ENCODE peak calls at places on chromosome 12, in six cellular contexts. E is epithelial cell of esophagus, Z is tibial nerve, M is transverse colon, Y is tibial artery, F is fibroblast of the aortic adventitia. J is an unnamed sample.

GRCh38 chr12:6607751-6608591 is 792 bp upstream of the CHD4 start:
- DNase-seq in E (peak; percentile 73), Z (peak; percentile 50), M (peak; percentile 76), Y (peak; percentile 58), F (peak; percentile 46), J (peak; percentile 73)

GRCh38 chr12:69052613-69053408 is 119.8 kb upstream of the CPM start:
- DNase-seq in E (peak; percentile 67), Z (no peak), M (no peak), Y (no peak), F (peak; percentile 91), J (peak; percentile 94)

GRCh38 chr12:20967756-20968155 is 157.3 kb downstream of the SLCO1B3 start:
- DNase-seq in E (no peak), Z (no peak), M (no peak), Y (no peak), F (no peak), J (no peak)

GRCh38 chr12:1013618-1014489 is 22.8 kb downstream of the ERC1 start:
- DNase-seq in E (peak; percentile 95), Z (no peak), M (no peak), Y (peak; percentile 27), F (peak; percentile 82), J (peak; percentile 90)

GRCh38 chr12:34404377-34405285 is 382.3 kb downstream of the ALG10 start:
- DNase-seq in E (no peak), Z (no peak), M (peak; percentile 1), Y (peak; percentile 7), F (no peak), J (no peak)

GRCh38 chr12:49416892-49417291 is 49.6 kb downstream of the SPATS2 start:
- DNase-seq in E (no peak), Z (no peak), M (no peak), Y (no peak), F (no peak), J (no peak)

GRCh38 chr12:12403264-12404248 is 46.7 kb downstream of the BORCS5 start:
- DNase-seq in E (no peak), Z (no peak), M (peak; percentile 54), Y (no peak), F (no peak), J (no peak)

GRCh38 chr12:14756331-14757143 is 46.7 kb downstream of the WBP11 start:
- DNase-seq in E (no peak), Z (no peak), M (no peak), Y (no peak), F (no peak), J (no peak)

GRCh38 chr12:8031872-8032241 is 659 bp upstream of the FOXJ2 start:
- DNase-seq in E (no peak), Z (no peak), M (no peak), Y (no peak), F (no peak), J (peak; percentile 23)

GRCh38 chr12:98686603-98687002 is 41.5 kb downstream of the APAF1 start:
- DNase-seq in E (no peak), Z (no peak), M (no peak), Y (no peak), F (no peak), J (peak; percentile 22)

GRCh38 chr12:118549506-118550109 is 173.3 kb downstream of the SUDS3 start:
- DNase-seq in E (no peak), Z (no peak), M (no peak), Y (no peak), F (no peak), J (no peak)

GRCh38 chr12:110249716-110250225 is 31.3 kb upstream of the ATP2A2 start:
- DNase-seq in E (no peak), Z (no peak), M (peak; percentile 76), Y (no peak), F (no peak), J (no peak)

GRCh38 chr12:39990122-39991101 is 115.5 kb downstream of the SLC2A13 start:
- DNase-seq in E (peak; percentile 58), Z (peak; percentile 75), M (peak; percentile 66), Y (peak; percentile 56), F (peak; percentile 70), J (peak; percentile 60)

GRCh38 chr12:105474672-105475071 is 144.2 kb downstream of the C12orf75 start:
- DNase-seq in E (peak; percentile 83), Z (no peak), M (no peak), Y (no peak), F (no peak), J (peak; percentile 33)

GRCh38 chr12:10067942-10068341 is 30.8 kb downstream of the CLEC1A start:
- DNase-seq in E (no peak), Z (no peak), M (no peak), Y (no peak), F (no peak), J (no peak)

GRCh38 chr12:83365317-83365716 is 678.6 kb downstream of the TMTC2 start:
- DNase-seq in E (peak; percentile 4), Z (no peak), M (no peak), Y (no peak), F (no peak), J (no peak)

GRCh38 chr12:58295268-58295667 is 353.9 kb downstream of the ATP23 start:
- DNase-seq in E (no peak), Z (no peak), M (no peak), Y (no peak), F (no peak), J (no peak)

GRCh38 chr12:39032034-39032433 is 126.6 kb upstream of the CPNE8 start:
- DNase-seq in E (no peak), Z (no peak), M (no peak), Y (no peak), F (no peak), J (no peak)

GRCh38 chr12:93974252-93974651 is 174.1 kb upstream of the PLXNC1 start:
- DNase-seq in E (no peak), Z (no peak), M (no peak), Y (no peak), F (peak; percentile 18), J (no peak)

GRCh38 chr12:42140901-42141300 is 3.8 kb downstream of the GXYLT1 start:
- DNase-seq in E (peak; percentile 67), Z (no peak), M (no peak), Y (no peak), F (no peak), J (peak; percentile 31)

GRCh38 chr12:905273-906076 is 44.0 kb downstream of the RAD52 start:
- DNase-seq in E (no peak), Z (no peak), M (no peak), Y (no peak), F (no peak), J (no peak)

GRCh38 chr12:12432373-12432772 is 75.5 kb downstream of the BORCS5 start:
- DNase-seq in E (peak; percentile 89), Z (no peak), M (no peak), Y (no peak), F (peak; percentile 87), J (peak; percentile 87)

GRCh38 chr12:67025543-67026114 is 243.5 kb upstream of the CAND1 start:
- DNase-seq in E (peak; percentile 40), Z (peak; percentile 33), M (peak; percentile 35), Y (peak; percentile 25), F (peak; percentile 20), J (peak; percentile 21)

GRCh38 chr12:67026847-67027246 is 242.3 kb upstream of the CAND1 start:
- DNase-seq in E (no peak), Z (no peak), M (no peak), Y (no peak), F (no peak), J (no peak)
- H3K4me3 ChIP-seq in E (no peak overlapping the region), Z (no peak overlapping the region), M (no peak overlapping the region), Y (no peak overlapping the region), F (no peak overlapping the region), J (no peak overlapping the region)

DNA sequence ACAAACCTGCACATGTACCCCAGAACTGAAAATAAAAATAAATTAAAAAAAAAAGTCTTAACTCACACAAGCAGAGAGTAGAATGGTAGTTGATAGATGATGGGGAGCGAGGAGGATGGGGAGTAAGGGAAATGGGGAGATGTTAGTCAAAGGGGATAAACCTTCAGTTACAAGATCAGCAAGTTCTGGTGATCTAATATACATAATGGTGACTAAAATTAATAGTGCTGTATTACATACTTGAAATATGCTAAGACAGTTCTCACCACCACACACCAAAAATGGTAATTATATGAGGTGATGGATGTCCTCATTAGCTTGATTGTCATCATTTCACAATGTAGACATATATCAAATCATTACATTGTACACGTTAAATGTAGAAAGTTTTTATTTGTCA is 3.2 kb upstream of the C12orf42 start:
- DNase-seq in E (no peak), Z (no peak), M (no peak), Y (no peak), F (no peak), J (no peak)
- TF ChIP-seq CTCF in E (no peak), Z (no peak), M (no peak), Y (no peak), F (no peak), J (no peak)

DNA sequence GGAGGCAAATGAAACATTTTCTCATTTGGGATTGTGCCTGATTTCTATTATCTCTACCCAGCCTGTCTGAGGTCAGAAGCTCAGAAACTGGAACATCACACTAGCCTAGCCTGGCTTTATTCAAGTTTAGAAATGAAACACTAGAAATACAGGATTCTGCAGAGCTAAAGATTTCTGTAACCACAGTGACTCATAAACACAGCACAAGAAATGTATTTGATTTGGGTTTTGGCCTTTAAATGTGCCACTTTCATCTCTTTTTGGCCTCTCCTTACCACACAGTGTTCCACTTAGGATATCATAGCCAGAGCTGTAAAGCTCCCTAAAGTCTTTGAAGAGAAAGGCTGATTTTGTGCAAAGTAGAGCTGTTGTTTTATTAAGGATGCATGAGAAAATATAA is 307.5 kb downstream of the EMP1 start:
- DNase-seq in E (peak; percentile 8), Z (no peak), M (no peak), Y (no peak), F (peak; percentile 22), J (peak; percentile 35)
- H3K4me3 ChIP-seq in E (no peak overlapping the region), Z (no peak overlapping the region), M (no peak overlapping the region), Y (no peak overlapping the region), F (no peak overlapping the region), J (no peak overlapping the region)

DNA sequence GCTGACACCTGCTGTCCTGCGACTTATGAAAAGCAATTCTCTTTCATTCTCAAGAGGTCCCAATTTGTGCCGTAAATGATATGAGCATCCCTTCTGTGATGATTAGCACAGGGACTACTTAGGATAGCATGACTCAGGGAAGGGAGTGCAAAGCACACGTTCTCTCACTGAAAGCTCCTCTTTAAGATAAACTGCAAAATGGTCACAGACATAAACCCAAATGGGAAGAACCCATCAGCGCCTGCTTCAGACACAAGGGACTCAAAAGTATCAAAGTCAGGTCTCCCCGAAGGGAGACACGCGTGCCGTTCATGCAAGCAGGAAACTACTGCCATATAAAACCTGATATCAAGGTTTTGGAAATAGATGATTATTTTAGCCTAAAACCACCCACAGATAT is 33.9 kb upstream of the PIWIL1 start:
- DNase-seq in E (no peak), Z (no peak), M (no peak), Y (no peak), F (no peak), J (no peak)
- TF ChIP-seq CTCF in E (no peak), Z (no peak), M (no peak), Y (no peak), F (no peak), J (no peak)

J was measured in fibroblast of mammary gland.